ENCODE peak calls at places on chromosomes 11 and 22, in nine cellular contexts. X, G, Y, D, A, C, E, H and F are unnamed samples.

GRCh38 chr11:131428853-131429252 is 58.4 kb downstream of the NTM start:
- DNase-seq in X (no peak), G (no peak), Y (no peak), D (no peak), A (no peak), C (no peak), E (no peak), H (no peak), F (no peak)

GRCh38 chr11:67463680-67464410 is 5.2 kb downstream of the TMEM134 start:
- DNase-seq in X (peak), G (no peak), Y (no peak), D (peak), A (peak), C (no peak), E (no peak), H (no peak), F (peak)

GRCh38 chr22:22884888-22885840 is 2.5 kb upstream of the IGLL5 start:
- DNase-seq in X (no peak), G (no peak), Y (no peak), D (no peak), A (peak), C (no peak), E (no peak), H (no peak), F (no peak)

GRCh38 chr11:83438438-83438837 is 152.3 kb upstream of the CCDC90B start:
- DNase-seq in X (no peak), G (no peak), Y (no peak), D (no peak), A (no peak), C (no peak), E (no peak), H (no peak), F (no peak)

GRCh38 chr11:36455658-36456111 is 54.4 kb downstream of the TRAF6 start:
- DNase-seq in X (no peak), G (no peak), Y (no peak), D (peak), A (peak), C (no peak), E (no peak), H (peak), F (no peak)

GRCh38 chr22:29112102-29112501 is 39.3 kb downstream of the KREMEN1 start:
- DNase-seq in X (no peak), G (no peak), Y (no peak), D (no peak), A (no peak), C (no peak), E (no peak), H (no peak), F (no peak)

GRCh38 chr11:71548716-71549151 is 514 bp downstream of the KRTAP5-9 start:
- DNase-seq in X (no peak), G (no peak), Y (no peak), D (no peak), A (no peak), C (no peak), E (no peak), H (no peak), F (no peak)

GRCh38 chr22:39655736-39656285 is 85.3 kb downstream of the CACNA1I start:
- DNase-seq in X (no peak), G (no peak), Y (no peak), D (no peak), A (no peak), C (no peak), E (no peak), H (no peak), F (no peak)

GRCh38 chr11:125075900-125076317 is 12.8 kb downstream of the SLC37A2 start:
- DNase-seq in X (no peak), G (no peak), Y (no peak), D (no peak), A (no peak), C (no peak), E (no peak), H (no peak), F (no peak)

GRCh38 chr22:36221799-36222751 is 17.3 kb downstream of the APOL2 start:
- DNase-seq in X (peak), G (peak), Y (no peak), D (peak), A (peak), C (peak), E (no peak), H (no peak), F (peak)

GRCh38 chr11:19176629-19177186 is 25.1 kb downstream of the CSRP3 start:
- DNase-seq in X (no peak), G (no peak), Y (no peak), D (no peak), A (no peak), C (no peak), E (no peak), H (no peak), F (no peak)

GRCh38 chr11:75598264-75598663 is 36.2 kb downstream of the SERPINH1 start:
- DNase-seq in X (no peak), G (no peak), Y (no peak), D (no peak), A (no peak), C (no peak), E (no peak), H (no peak), F (no peak)

GRCh38 chr11:89458646-89459045 is 32.5 kb downstream of the NOX4 start:
- DNase-seq in X (no peak), G (no peak), Y (no peak), D (no peak), A (no peak), C (no peak), E (no peak), H (no peak), F (no peak)

GRCh38 chr22:49815641-49816071 is 12.0 kb downstream of the BRD1 start:
- DNase-seq in X (no peak), G (no peak), Y (no peak), D (no peak), A (no peak), C (no peak), E (no peak), H (no peak), F (no peak)

GRCh38 chr22:30232716-30233218 is 13.8 kb downstream of the LIF start:
- DNase-seq in X (no peak), G (no peak), Y (no peak), D (no peak), A (no peak), C (no peak), E (no peak), H (no peak), F (no peak)

GRCh38 chr11:1305063-1305495 is 4.4 kb downstream of the TOLLIP start:
- DNase-seq in X (no peak), G (no peak), Y (no peak), D (no peak), A (no peak), C (no peak), E (no peak), H (no peak), F (no peak)

GRCh38 chr11:114163231-114163631 is 103.7 kb downstream of the ZBTB16 start:
- DNase-seq in X (no peak), G (no peak), Y (no peak), D (no peak), A (no peak), C (no peak), E (no peak), H (no peak), F (no peak)

GRCh38 chr11:37450613-37451012 is 852.6 kb upstream of the RAG2 start:
- DNase-seq in X (no peak), G (no peak), Y (no peak), D (no peak), A (no peak), C (no peak), E (no peak), H (no peak), F (no peak)

GRCh38 chr22:42366815-42367581 is 65.2 kb downstream of the NFAM1 start:
- DNase-seq in X (no peak), G (no peak), Y (no peak), D (no peak), A (peak), C (no peak), E (no peak), H (no peak), F (no peak)

GRCh38 chr11:62577046-62577708 is 3.5 kb upstream of the EEF1G start:
- DNase-seq in X (no peak), G (no peak), Y (no peak), D (no peak), A (no peak), C (no peak), E (no peak), H (no peak), F (no peak)

GRCh38 chr22:41603873-41604332 is 14.3 kb upstream of the PMM1 start:
- DNase-seq in X (no peak), G (no peak), Y (no peak), D (no peak), A (no peak), C (no peak), E (no peak), H (no peak), F (no peak)

GRCh38 chr22:36083056-36083455 is 54.4 kb upstream of the RBFOX2 start:
- DNase-seq in X (no peak), G (no peak), Y (no peak), D (no peak), A (no peak), C (no peak), E (no peak), H (no peak), F (no peak)

GRCh38 chr11:73333173-73333572 is 25.1 kb downstream of the ARHGEF17 start:
- DNase-seq in X (no peak), G (no peak), Y (no peak), D (no peak), A (no peak), C (no peak), E (no peak), H (no peak), F (no peak)

GRCh38 chr11:114285599-114285998 is 10.6 kb upstream of the NNMT start:
- DNase-seq in X (no peak), G (no peak), Y (no peak), D (no peak), A (no peak), C (no peak), E (no peak), H (no peak), F (no peak)

GRCh38 chr22:30763815-30764686 is 69.4 kb downstream of the OSBP2 start:
- DNase-seq in X (peak), G (peak), Y (no peak), D (peak), A (peak), C (peak), E (peak), H (peak), F (peak)

GRCh38 chr11:128334311-128335044 is 252.9 kb downstream of the ETS1 start:
- DNase-seq in X (peak), G (no peak), Y (no peak), D (no peak), A (no peak), C (no peak), E (no peak), H (no peak), F (peak)

GRCh38 chr11:61976420-61976800 is 9.0 kb upstream of the FTH1 start:
- DNase-seq in X (no peak), G (no peak), Y (no peak), D (no peak), A (no peak), C (no peak), E (no peak), H (no peak), F (no peak)

GRCh38 chr11:44619931-44620725 is 54.7 kb downstream of the CD82 start:
- DNase-seq in X (no peak), G (no peak), Y (no peak), D (no peak), A (peak), C (no peak), E (no peak), H (no peak), F (no peak)

GRCh38 chr11:77107950-77108349 is 5.3 kb downstream of the OMP start:
- DNase-seq in X (no peak), G (no peak), Y (no peak), D (peak), A (peak), C (peak), E (no peak), H (peak), F (peak)